ENCODE peak calls at places on chromosomes 1 and 21, in six cellular contexts. E, I, Y, F, J and C are unnamed samples.
A peak's percentile ranks its signal among the peaks of the same experiment; 100 is the strongest.

GRCh38 chr21:45318556-45319341 is 31.1 kb upstream of the POFUT2 start:
- DNase-seq in F (no peak), Y (peak; percentile 91), I (no peak), E (peak; percentile 77), J (no peak), C (no peak)

GRCh38 chr1:206000641-206001339 is 2.4 kb downstream of the RAB7B start:
- DNase-seq in J (no peak), E (peak; percentile 46), Y (peak; percentile 9), F (peak; percentile 14), I (no peak), C (peak; percentile 52)

GRCh38 chr1:227155688-227156087 is 162.6 kb downstream of the CDC42BPA start:
- DNase-seq in Y (no peak), I (no peak), F (no peak), E (no peak), J (no peak), C (no peak)

GRCh38 chr1:205229916-205230700 is 2.4 kb downstream of the TMCC2 start:
- DNase-seq in J (no peak), F (no peak), Y (no peak), I (no peak), E (no peak), C (peak; percentile 4)

GRCh38 chr1:165787741-165788140 is 19.1 kb upstream of the TMCO1 start:
- DNase-seq in I (no peak), J (no peak), E (peak; percentile 52), F (no peak), Y (no peak), C (no peak)

GRCh38 chr1:230282157-230282556 is 144.0 kb downstream of the PGBD5 start:
- DNase-seq in F (no peak), I (no peak), J (no peak), E (no peak), Y (no peak), C (no peak)

GRCh38 chr1:201781447-201781846 is 47.5 kb upstream of the IPO9 start:
- DNase-seq in J (no peak), F (no peak), I (no peak), E (no peak), Y (no peak), C (peak; percentile 35)

GRCh38 chr21:16258834-16259611 is 529.2 kb downstream of the USP25 start:
- DNase-seq in E (no peak), J (no peak), I (no peak), Y (no peak), F (no peak), C (peak; percentile 9)

GRCh38 chr1:94103608-94104007 is 17.3 kb downstream of the ABCA4 start:
- DNase-seq in I (no peak), Y (peak; percentile 10), F (no peak), E (no peak), J (no peak), C (peak; percentile 58)

GRCh38 chr1:58346076-58346435 is 200.5 kb downstream of the OMA1 start:
- DNase-seq in E (no peak), F (no peak), J (no peak), Y (no peak), I (no peak), C (no peak)

GRCh38 chr1:53558916-53559315 is 99.7 kb downstream of the DMRTB1 start:
- DNase-seq in E (no peak), F (no peak), Y (no peak), I (no peak), J (no peak), C (no peak)

GRCh38 chr1:26126321-26127084 is 14.9 kb downstream of the PDIK1L start:
- DNase-seq in I (peak; percentile 33), J (peak; percentile 88), Y (no peak), F (no peak), E (peak; percentile 34), C (peak; percentile 89)

GRCh38 chr1:115781830-115782229 is 13.3 kb upstream of the CASQ2 start:
- DNase-seq in I (no peak), Y (no peak), E (no peak), J (no peak), F (no peak), C (no peak)

GRCh38 chr21:32253215-32253641 is 25.6 kb downstream of the MIS18A start:
- DNase-seq in Y (peak; percentile 66), J (no peak), I (no peak), F (peak; percentile 83), E (peak; percentile 42), C (no peak)

GRCh38 chr21:42865361-42866160 is 13.8 kb downstream of the WDR4 start:
- DNase-seq in I (no peak), Y (peak; percentile 89), J (no peak), F (peak; percentile 20), E (no peak), C (no peak)

GRCh38 chr1:15963363-15963967 is 12.4 kb downstream of the ZBTB17 start:
- DNase-seq in J (no peak), Y (no peak), I (no peak), E (no peak), F (no peak), C (no peak)

GRCh38 chr1:154306151-154306550 is 14.7 kb upstream of the AQP10 start:
- DNase-seq in E (no peak), Y (no peak), J (no peak), F (peak; percentile 86), I (peak; percentile 26), C (no peak)

GRCh38 chr1:166174108-166174507 is 7.3 kb upstream of the FAM78B start:
- DNase-seq in J (no peak), F (no peak), I (no peak), Y (peak; percentile 90), E (peak; percentile 48), C (peak; percentile 26)

GRCh38 chr1:50620680-50621329 is 197.6 kb upstream of the DMRTA2 start:
- DNase-seq in E (peak; percentile 54), I (peak; percentile 48), J (no peak), F (no peak), Y (no peak), C (peak; percentile 96)

GRCh38 chr1:63789856-63790605 is 16.2 kb downstream of the ROR1 start:
- DNase-seq in E (no peak), I (no peak), Y (no peak), F (no peak), J (no peak), C (no peak)

GRCh38 chr1:167439301-167439988 is 78.9 kb downstream of the CD247 start:
- DNase-seq in Y (no peak), F (no peak), I (peak; percentile 45), J (no peak), E (peak; percentile 56), C (peak; percentile 42)

GRCh38 chr1:18149113-18149641 is 41.6 kb downstream of the IGSF21 start:
- DNase-seq in J (no peak), Y (no peak), E (no peak), F (no peak), I (no peak), C (no peak)

GRCh38 chr1:166884040-166884642 is 8.1 kb upstream of the TADA1 start:
- DNase-seq in J (no peak), I (peak; percentile 33), E (peak; percentile 23), Y (peak; percentile 53), F (peak; percentile 28), C (peak; percentile 48)

GRCh38 chr1:3501856-3502665 is 47.6 kb downstream of the ARHGEF16 start:
- DNase-seq in Y (peak; percentile 68), I (peak; percentile 43), J (no peak), F (no peak), E (peak; percentile 47), C (peak; percentile 36)

GRCh38 chr1:201002510-201002909 is 21.0 kb downstream of the KIF21B start:
- DNase-seq in I (no peak), E (no peak), Y (no peak), F (no peak), J (no peak), C (no peak)

GRCh38 chr1:2803086-2803930 is 1.8 kb upstream of the TTC34 start:
- DNase-seq in Y (peak; percentile 9), J (no peak), E (no peak), I (no peak), F (no peak), C (no peak)

GRCh38 chr1:203556047-203556851 is 62.3 kb downstream of the OPTC start:
- DNase-seq in E (peak; percentile 68), Y (peak; percentile 89), I (peak; percentile 76), F (peak; percentile 95), J (no peak), C (no peak)

GRCh38 chr21:31218830-31219608 is 125.0 kb downstream of the TIAM1 start:
- DNase-seq in J (no peak), F (peak; percentile 61), I (peak; percentile 44), Y (peak; percentile 59), E (peak; percentile 55), C (peak; percentile 93)

DNA sequence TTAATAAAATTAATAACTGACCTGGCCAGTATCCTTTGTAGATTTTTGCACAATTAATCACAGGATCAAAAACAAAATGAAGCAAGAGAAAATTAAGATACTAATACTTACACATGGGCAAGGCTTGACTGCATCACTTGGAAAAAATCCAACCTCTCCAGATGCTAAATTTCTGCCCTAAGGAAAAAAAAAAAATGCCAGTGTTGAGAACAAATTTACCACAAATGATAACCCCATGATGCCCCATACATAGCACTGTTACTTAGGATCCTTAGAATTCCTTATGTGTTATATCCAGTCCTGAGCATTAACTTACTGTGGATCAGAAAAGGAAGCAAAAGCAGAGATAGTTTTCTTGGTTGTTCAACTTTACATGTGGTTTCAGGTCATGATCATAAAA is 347.5 kb downstream of the VAV3 start:
- DNase-seq in J (no peak), E (no peak), I (no peak), F (no peak), Y (no peak), C (no peak)
- H3K4me3 ChIP-seq in J (no peak overlapping the region), E (no peak overlapping the region), I (no peak overlapping the region), F (no peak overlapping the region), Y (no peak overlapping the region), C (no peak overlapping the region)

GRCh38 chr1:35488346-35488745 is 68.9 kb downstream of the KIAA0319L start:
- DNase-seq in I (no peak), F (no peak), E (no peak), J (no peak), Y (no peak), C (no peak)
- H3K4me3 ChIP-seq in I (no peak overlapping the region), F (no peak overlapping the region), E (no peak overlapping the region), J (no peak overlapping the region), Y (peak overlapping the region; percentile 23), C (no peak overlapping the region)

GRCh38 chr21:38323721-38324591 is 67.2 kb downstream of the KCNJ15 start:
- DNase-seq in I (peak; percentile 98), F (peak; percentile 99), E (peak; percentile 94), J (no peak), Y (no peak), C (peak; percentile 80)
- H3K4me3 ChIP-seq in I (no peak overlapping the region), F (no peak overlapping the region), E (no peak overlapping the region), J (peak overlapping the region; percentile 7), Y (no peak overlapping the region), C (no peak overlapping the region)

DNA sequence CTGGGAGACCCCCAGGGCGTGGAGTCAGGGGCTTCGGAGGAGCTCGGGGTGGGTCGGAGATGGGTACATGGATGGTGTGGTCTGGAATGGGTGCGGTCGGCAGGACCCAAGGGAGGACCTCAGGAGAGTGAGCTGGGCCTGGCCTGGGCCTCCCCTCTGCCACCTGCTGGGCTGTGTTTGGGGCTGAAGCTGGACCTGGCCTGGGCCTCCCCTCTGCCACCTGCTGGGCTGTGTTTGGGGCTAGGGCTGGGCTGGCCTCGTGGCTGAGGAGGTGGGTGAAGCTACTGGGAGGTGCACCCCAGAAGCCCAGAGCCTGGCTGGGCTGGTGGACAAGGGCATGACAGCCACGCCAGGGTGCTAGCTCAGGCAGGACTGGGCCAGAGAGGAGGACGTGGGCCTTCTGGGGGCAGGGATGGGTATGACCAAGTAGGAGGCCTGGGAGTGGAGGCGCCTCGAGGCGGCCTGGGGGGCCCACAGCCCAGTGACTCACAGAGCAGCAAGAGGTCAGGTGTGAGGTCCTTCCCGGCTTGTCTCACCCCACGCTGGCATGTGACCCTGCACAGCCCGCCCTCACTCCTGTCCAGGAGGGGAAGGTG is 14.5 kb downstream of the SAMD11 start:
- DNase-seq in E (peak; percentile 31), F (no peak), J (no peak), I (peak; percentile 29), Y (peak; percentile 57), C (peak; percentile 57)
- H3K4me3 ChIP-seq in E (no peak overlapping the region), F (no peak overlapping the region), J (no peak overlapping the region), I (no peak overlapping the region), Y (no peak overlapping the region), C (no peak overlapping the region)